ENCODE peak calls at places on chromosomes 5 and 9, in eight cellular contexts. Q, S, U, C, R, Z, N and O are unnamed samples. For H3K4me1, the result is how much of the 10 kb centered on the place peaks cover.

GRCh38 chr9:34896112-34896511 is 62.0 kb upstream of the PHF24 start:
- DNase-seq in Q (no peak), S (no peak), Z (no peak), C (no peak), N (no peak), R (no peak), U (no peak), O (no peak)

GRCh38 chr5:176296-176823 is 14.9 kb upstream of the LRRC14B start:
- DNase-seq in S (no peak), C (no peak), Q (no peak), Z (no peak), N (peak), U (no peak), R (no peak), O (no peak)

GRCh38 chr5:114858964-114859363 is 310.7 kb downstream of the TRIM36 start:
- DNase-seq in N (no peak), Q (no peak), Z (no peak), U (no peak), R (no peak), C (no peak), S (no peak), O (no peak)

GRCh38 chr9:111633389-111633736 is 2.2 kb downstream of the DNAJC25 start:
- DNase-seq in N (no peak), R (no peak), S (no peak), Z (no peak), C (no peak), U (no peak), Q (no peak), O (no peak)

GRCh38 chr5:181152406-181152805 is 5.0 kb downstream of the OR2V2 start:
- DNase-seq in U (no peak), Q (peak), R (no peak), C (no peak), N (no peak), S (no peak), Z (no peak), O (no peak)

GRCh38 chr5:124889522-124889828 is 143.0 kb upstream of the ZNF608 start:
- DNase-seq in Q (no peak), U (no peak), S (no peak), C (no peak), R (no peak), Z (no peak), N (peak), O (no peak)

GRCh38 chr5:65066787-65067506 is 298.2 kb downstream of the CWC27 start:
- DNase-seq in U (no peak), C (no peak), Q (no peak), Z (no peak), S (no peak), R (no peak), N (no peak), O (no peak)

GRCh38 chr5:3344671-3345070 is 251.0 kb upstream of the IRX1 start:
- DNase-seq in U (no peak), Q (no peak), C (no peak), S (no peak), Z (no peak), N (no peak), R (no peak), O (no peak)

GRCh38 chr5:156762656-156763055 is 87.4 kb upstream of the PPP1R2B start:
- DNase-seq in C (no peak), N (no peak), S (no peak), Z (no peak), U (no peak), Q (no peak), R (no peak), O (no peak)

GRCh38 chr5:156758012-156758791 is 91.9 kb upstream of the PPP1R2B start:
- DNase-seq in N (no peak), Q (no peak), Z (no peak), S (no peak), C (no peak), U (no peak), R (no peak), O (no peak)

GRCh38 chr5:156755421-156756087 is 94.5 kb upstream of the PPP1R2B start:
- DNase-seq in Q (peak), S (peak), U (no peak), N (no peak), Z (no peak), R (no peak), C (no peak), O (no peak)

GRCh38 chr5:156764149-156764548 is 85.9 kb upstream of the PPP1R2B start:
- DNase-seq in N (no peak), S (no peak), Z (no peak), R (no peak), C (no peak), Q (peak), U (no peak), O (no peak)

DNA sequence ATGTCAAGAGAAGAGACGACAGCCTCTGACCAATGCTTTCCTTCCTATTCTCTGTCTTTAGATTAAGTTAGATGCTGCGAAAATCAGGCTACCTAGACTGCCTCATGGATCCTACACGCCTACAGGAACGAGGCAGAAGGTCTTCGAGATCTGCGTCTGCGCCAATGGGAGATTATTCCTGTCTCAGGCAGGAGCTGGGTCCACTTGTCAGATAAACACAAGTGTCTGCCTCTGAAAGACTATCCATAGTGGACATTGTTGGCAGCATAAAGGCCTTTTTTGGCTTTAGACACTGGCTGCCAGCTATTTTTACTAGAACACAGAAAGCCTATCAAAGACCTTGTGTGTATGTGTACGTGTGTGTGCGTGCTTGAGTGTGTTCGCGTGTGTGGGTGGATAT is 90.9 kb upstream of the PPP1R2B start:
- DNase-seq in N (no peak), C (no peak), R (no peak), U (no peak), Q (no peak), S (no peak), Z (peak), O (no peak)
- H3K4me3 ChIP-seq in N (no peak), C (no peak), R (no peak), U (no peak), Q (no peak), S (no peak), Z (no peak), O (no peak)

GRCh38 chr9:36138496-36138895 is 2.0 kb downstream of the GLIPR2 start:
- DNase-seq in N (no peak), S (no peak), R (no peak), C (no peak), U (no peak), Q (no peak), Z (no peak), O (no peak)

GRCh38 chr9:36136277-36136893 is at the start of gene GLIPR2:
- DNase-seq in Z (peak), C (peak), Q (peak), N (peak), S (peak), U (peak), R (no peak), O (peak)

GRCh38 chr9:36135791-36136276 is 699 bp upstream of the GLIPR2 start:
- DNase-seq in Z (no peak), R (no peak), C (peak), N (no peak), Q (no peak), U (no peak), S (no peak), O (no peak)

GRCh38 chr9:36137392-36138004 is 965 bp downstream of the GLIPR2 start:
- DNase-seq in R (no peak), S (no peak), C (no peak), Z (no peak), U (no peak), N (peak), Q (peak), O (peak)

DNA sequence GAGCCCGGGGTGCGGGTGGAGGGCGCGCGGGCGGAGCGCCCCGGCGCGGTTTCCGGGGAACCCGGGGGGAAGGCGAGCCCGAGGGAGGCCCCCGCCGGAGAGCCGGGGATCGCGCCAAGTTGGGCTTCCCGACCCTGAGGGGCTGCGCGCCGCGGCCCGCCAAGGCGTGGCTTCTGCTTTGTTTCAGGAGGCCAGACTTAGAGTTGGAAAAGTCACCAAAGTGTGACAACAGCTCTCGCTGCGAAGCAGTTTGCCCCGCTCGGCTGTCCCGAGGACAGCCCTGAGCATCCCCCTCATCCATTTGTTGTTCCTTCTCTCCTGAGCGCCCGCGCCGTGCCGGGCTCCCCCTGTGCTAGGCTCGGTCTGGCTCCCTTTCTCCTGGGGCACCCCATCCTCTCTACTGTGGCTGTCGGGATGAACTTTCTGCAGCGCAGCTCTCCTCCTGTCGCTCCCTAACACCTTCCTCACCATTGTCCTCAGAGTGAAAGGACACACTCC is 410 bp downstream of the GLIPR2 start:
- DNase-seq in S (no peak), R (no peak), C (peak), N (peak), Z (no peak), Q (peak), U (no peak), O (peak)
- H3K4me1 ChIP-seq in S (under half), R (under half), C (under half), N (under half), Z (under half), Q (under half), U (under half), O (under half)

GRCh38 chr9:97627624-97628023 is 5.5 kb downstream of the TSTD2 start:
- DNase-seq in Z (no peak), S (peak), Q (no peak), R (no peak), U (no peak), N (no peak), C (no peak), O (no peak)
- H3K4me3 ChIP-seq in Z (no peak), S (peak), Q (peak), R (no peak), U (peak), N (no peak), C (no peak), O (no peak)

DNA sequence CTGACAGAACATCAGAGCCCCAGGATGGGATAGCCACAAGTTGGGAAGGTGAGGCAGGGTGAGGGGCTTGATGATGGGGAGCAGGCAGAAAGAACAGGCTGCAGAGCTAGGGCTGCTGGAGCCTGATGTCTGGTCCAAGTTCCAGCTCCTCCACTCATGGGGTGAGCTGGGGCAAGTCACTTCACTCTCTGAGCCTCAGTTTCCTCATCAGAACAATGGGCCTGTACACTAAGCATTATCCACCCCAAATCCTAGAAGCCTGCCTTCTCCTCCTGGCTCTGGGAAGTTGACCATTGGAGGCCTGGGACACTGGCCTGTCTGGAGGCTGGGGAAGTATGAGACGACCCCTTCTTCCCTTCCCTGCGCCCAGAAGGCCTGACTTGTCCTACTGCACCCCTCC is 51.8 kb upstream of the PSD2 start:
- DNase-seq in U (no peak), N (no peak), R (no peak), Z (no peak), S (no peak), Q (no peak), C (no peak), O (no peak)
- H3K4me1 ChIP-seq in U (under half), N (under half), R (under half), Z (under half), S (under half), Q (under half), C (under half), O (half or more)

GRCh38 chr5:131628990-131629389 is 6.0 kb downstream of the RAPGEF6 start:
- DNase-seq in R (no peak), N (no peak), Q (peak), Z (no peak), U (no peak), S (no peak), C (no peak), O (no peak)

GRCh38 chr5:131630963-131631350 is 4.1 kb downstream of the RAPGEF6 start:
- DNase-seq in N (peak), S (no peak), Q (no peak), R (no peak), U (no peak), C (no peak), Z (no peak), O (no peak)

GRCh38 chr5:131630208-131630962 is 4.6 kb downstream of the RAPGEF6 start:
- DNase-seq in U (no peak), Q (no peak), R (no peak), C (no peak), Z (no peak), N (no peak), S (no peak), O (peak)

GRCh38 chr5:131622633-131623032 is 12.4 kb downstream of the RAPGEF6 start:
- DNase-seq in U (no peak), Q (peak), Z (no peak), N (peak), R (no peak), S (no peak), C (no peak), O (peak)

GRCh38 chr5:131627466-131627865 is 7.6 kb downstream of the RAPGEF6 start:
- DNase-seq in Z (no peak), U (no peak), N (peak), C (no peak), R (no peak), S (no peak), Q (peak), O (no peak)
- H3K4me3 ChIP-seq in Z (no peak), U (no peak), N (no peak), C (no peak), R (no peak), S (no peak), Q (no peak), O (no peak)

DNA sequence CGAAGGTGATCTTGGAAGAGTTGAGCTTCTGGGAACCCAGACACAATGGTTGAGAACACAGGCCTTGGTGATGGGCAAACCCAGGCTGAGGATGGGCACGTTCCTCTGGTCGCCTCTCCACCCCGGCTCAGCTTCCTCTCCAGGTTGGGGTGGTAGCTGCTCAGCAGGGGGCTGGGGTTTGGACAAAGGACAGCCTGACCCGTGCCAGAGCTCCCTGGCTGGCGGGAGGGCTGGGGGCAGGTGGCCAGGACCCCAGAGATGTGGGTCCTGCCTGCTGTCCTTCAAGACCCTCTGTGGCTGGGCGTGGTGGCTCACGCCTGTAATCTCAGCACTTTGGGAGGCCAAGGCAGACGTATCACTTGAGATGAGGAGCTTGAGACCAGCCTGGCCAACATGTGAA is 25.2 kb downstream of the NCS1 start:
- DNase-seq in Z (no peak), N (no peak), U (no peak), S (no peak), R (no peak), Q (no peak), C (no peak), O (no peak)
- H3K4me1 ChIP-seq in Z (under half), N (under half), U (under half), S (under half), R (under half), Q (under half), C (under half), O (under half)

GRCh38 chr5:123358304-123358703 is 64.9 kb downstream of the CEP120 start:
- DNase-seq in N (no peak), C (no peak), Q (no peak), R (no peak), U (no peak), S (no peak), Z (no peak), O (no peak)
- H3K4me3 ChIP-seq in N (no peak), C (no peak), Q (no peak), R (no peak), U (no peak), S (no peak), Z (no peak), O (no peak)

GRCh38 chr5:26482817-26483375 is 555.5 kb downstream of the CDH9 start:
- DNase-seq in Q (peak), Z (no peak), C (no peak), U (no peak), R (peak), S (peak), N (peak), O (peak)

GRCh38 chr5:26487553-26487952 is 550.8 kb downstream of the CDH9 start:
- DNase-seq in S (no peak), U (no peak), C (no peak), Q (no peak), N (no peak), Z (no peak), R (no peak), O (no peak)

GRCh38 chr5:26486631-26487030 is 551.8 kb downstream of the CDH9 start:
- DNase-seq in S (no peak), Q (no peak), R (no peak), C (no peak), U (no peak), N (no peak), Z (no peak), O (no peak)

GRCh38 chr5:26482076-26482816 is 556.1 kb downstream of the CDH9 start:
- DNase-seq in N (no peak), R (peak), Q (no peak), C (no peak), U (no peak), S (peak), Z (no peak), O (no peak)
- H3K4me1 ChIP-seq in N (under half), R (under half), Q (under half), C (under half), U (under half), S (under half), Z (under half), O (under half)